ENCODE peak calls at places on chromosome 22, in four cellular contexts. K is fibroblast of lung; E is AG09309; H is CD4-positive, CD25-positive, alpha-beta regulatory T cell. S is an unnamed sample.

GRCh38 chr22:42536166-42536565 is 16.6 kb upstream of the RRP7A start:
- DNase-seq in K (no peak), H (no peak), E (no peak), S (no peak)

GRCh38 chr22:33917744-33918406 is 2.4 kb downstream of the LARGE1 start:
- DNase-seq in K (peak; percentile 27), H (no peak), E (no peak), S (no peak)

GRCh38 chr22:28831140-28832072 is 31.0 kb upstream of the XBP1 start:
- DNase-seq in K (no peak), E (no peak), H (no peak), S (no peak)

GRCh38 chr22:29128891-29129643 is 56.2 kb downstream of the KREMEN1 start:
- DNase-seq in K (peak; percentile 60), H (no peak), E (no peak), S (no peak)

GRCh38 chr22:23514317-23515038 is 65.6 kb downstream of the IGLL1 start:
- DNase-seq in K (no peak), H (no peak), E (no peak), S (no peak)

GRCh38 chr22:50041361-50042065 is 16.6 kb downstream of the TTLL8 start:
- DNase-seq in K (no peak), H (no peak), E (no peak), S (no peak)

GRCh38 chr22:34736081-34736480 is 329.9 kb upstream of the ISX start:
- DNase-seq in K (no peak), H (no peak), E (no peak), S (no peak)

GRCh38 chr22:17772249-17772962 is 1.9 kb downstream of the BID start:
- DNase-seq in H (no peak), E (no peak), K (peak; percentile 44), S (no peak)

GRCh38 chr22:28869736-28870135 is 13.6 kb upstream of the ZNRF3 start:
- DNase-seq in H (no peak), E (no peak), K (no peak), S (no peak)

GRCh38 chr22:44991218-44991617 is 18.6 kb downstream of the PHF21B start:
- DNase-seq in E (no peak), H (no peak), K (no peak), S (no peak)

GRCh38 chr22:44025171-44026065 is 1.3 kb downstream of the PARVB start:
- DNase-seq in H (no peak), K (no peak), E (no peak), S (no peak)

GRCh38 chr22:38844661-38845367 is 986 bp upstream of the NPTXR start:
- DNase-seq in K (peak; percentile 86), H (no peak), E (no peak), S (no peak)

GRCh38 chr22:39175127-39176066 is 22.9 kb upstream of the CBX7 start:
- DNase-seq in K (no peak), H (no peak), E (no peak), S (no peak)

GRCh38 chr22:48895341-48895740 is 932.3 kb downstream of the BRD1 start:
- DNase-seq in E (no peak), H (no peak), K (no peak), S (no peak)

GRCh38 chr22:39356464-39356863 is 6.7 kb downstream of the SYNGR1 start:
- DNase-seq in H (no peak), E (no peak), K (no peak), S (no peak)

GRCh38 chr22:26763633-26764295 is 106.4 kb downstream of the MIAT start:
- DNase-seq in K (peak; percentile 59), E (peak; percentile 11), H (no peak), S (no peak)

GRCh38 chr22:27507066-27507715 is 294.4 kb downstream of the MN1 start:
- DNase-seq in E (no peak), H (no peak), K (peak; percentile 50), S (no peak)

GRCh38 chr22:39097098-39098020 is at the start of gene APOBEC3H:
- DNase-seq in H (no peak), E (no peak), K (peak; percentile 8), S (no peak)

GRCh38 chr22:24588370-24588755 is 4.5 kb downstream of the LRRC75B start:
- DNase-seq in E (no peak), H (no peak), K (peak; percentile 15), S (no peak)

GRCh38 chr22:23970816-23971482 is 3.3 kb downstream of the DDT start:
- DNase-seq in K (no peak), H (no peak), E (no peak), S (no peak)

GRCh38 chr22:39250131-39250530 is 5.3 kb upstream of the PDGFB start:
- DNase-seq in H (no peak), E (no peak), K (no peak), S (no peak)

GRCh38 chr22:43185860-43186261 is 1.1 kb downstream of the TTLL12 start:
- DNase-seq in H (no peak), K (peak; percentile 24), E (no peak), S (no peak)

GRCh38 chr22:25109878-25110595 is 89.6 kb upstream of the CRYBB3 start:
- DNase-seq in K (no peak), H (no peak), E (no peak), S (no peak)

GRCh38 chr22:41620646-41621098 is at the start of gene DESI1:
- DNase-seq in E (no peak), H (no peak), K (peak; percentile 14), S (no peak)

GRCh38 chr22:46193898-46194310 is 43.6 kb downstream of the PPARA start:
- DNase-seq in H (no peak), K (no peak), E (no peak), S (no peak)

GRCh38 chr22:45045219-45045618 is 35.4 kb upstream of the PHF21B start:
- DNase-seq in H (no peak), E (no peak), K (no peak), S (no peak)

GRCh38 chr22:20395897-20396287 is 1.9 kb downstream of the ZNF74 start:
- DNase-seq in K (no peak), H (no peak), E (no peak), S (no peak)

GRCh38 chr22:42022162-42022847 is 23.7 kb downstream of the WBP2NL start:
- DNase-seq in K (no peak), H (no peak), E (no peak), S (no peak)

GRCh38 chr22:36467946-36468345 is 13.5 kb downstream of the TXN2 start:
- DNase-seq in K (peak; percentile 98), E (no peak), H (no peak), S (peak; percentile 65)

GRCh38 chr22:47621253-47621652 is 858.8 kb downstream of the TBC1D22A start:
- DNase-seq in K (no peak), E (no peak), H (no peak), S (no peak)

GRCh38 chr22:43893266-43893665 is 1.5 kb upstream of the PNPLA5 start:
- DNase-seq in E (no peak), H (no peak), K (no peak), S (no peak)

GRCh38 chr22:46068176-46068907 is 82.0 kb upstream of the PPARA start:
- DNase-seq in E (no peak), K (peak; percentile 37), H (no peak), S (no peak)

GRCh38 chr22:38866399-38867123 is 5.5 kb downstream of the CBX6 start:
- DNase-seq in E (no peak), H (no peak), K (no peak), S (no peak)

GRCh38 chr22:36991220-36991619 is 28.0 kb downstream of the TST start:
- DNase-seq in H (no peak), K (no peak), E (no peak), S (no peak)

GRCh38 chr22:40478456-40479125 is 108.2 kb downstream of the SGSM3 start:
- DNase-seq in H (no peak), K (no peak), E (no peak), S (no peak)

GRCh38 chr22:40479887-40480538 is 109.6 kb downstream of the SGSM3 start:
- DNase-seq in H (no peak), K (peak; percentile 29), E (no peak), S (no peak)

GRCh38 chr22:40476341-40476740 is 105.9 kb downstream of the SGSM3 start:
- DNase-seq in E (no peak), H (no peak), K (no peak), S (no peak)

GRCh38 chr22:40479126-40479800 is 108.9 kb downstream of the SGSM3 start:
- DNase-seq in E (no peak), H (no peak), K (no peak), S (no peak)

GRCh38 chr22:40477683-40478348 is 107.4 kb downstream of the SGSM3 start:
- DNase-seq in H (no peak), K (peak; percentile 20), E (no peak), S (no peak)
- H3K4me3 ChIP-seq in H (no peak overlapping the region), K (no peak overlapping the region), E (no peak overlapping the region), S (no peak overlapping the region)

GRCh38 chr22:32475428-32476010 is 908 bp downstream of the FBXO7 start:
- DNase-seq in E (peak; percentile 11), K (peak; percentile 51), H (no peak), S (peak; percentile 15)

GRCh38 chr22:32474635-32475427 is at the start of gene FBXO7:
- DNase-seq in H (peak; percentile 77), K (peak; percentile 92), E (peak; percentile 63), S (peak; percentile 76)

GRCh38 chr22:32477608-32478007 is 3.0 kb downstream of the FBXO7 start:
- DNase-seq in K (no peak), H (no peak), E (no peak), S (no peak)

GRCh38 chr22:32476804-32477203 is 2.2 kb downstream of the FBXO7 start:
- DNase-seq in E (no peak), K (no peak), H (no peak), S (no peak)

GRCh38 chr22:32476286-32476685 is 1.7 kb downstream of the FBXO7 start:
- DNase-seq in H (no peak), E (no peak), K (no peak), S (no peak)
- H3K4me3 ChIP-seq in H (peak overlapping the region; percentile 94), E (peak overlapping the region; percentile 76), K (peak overlapping the region; percentile 89), S (peak overlapping the region; percentile 90)

DNA sequence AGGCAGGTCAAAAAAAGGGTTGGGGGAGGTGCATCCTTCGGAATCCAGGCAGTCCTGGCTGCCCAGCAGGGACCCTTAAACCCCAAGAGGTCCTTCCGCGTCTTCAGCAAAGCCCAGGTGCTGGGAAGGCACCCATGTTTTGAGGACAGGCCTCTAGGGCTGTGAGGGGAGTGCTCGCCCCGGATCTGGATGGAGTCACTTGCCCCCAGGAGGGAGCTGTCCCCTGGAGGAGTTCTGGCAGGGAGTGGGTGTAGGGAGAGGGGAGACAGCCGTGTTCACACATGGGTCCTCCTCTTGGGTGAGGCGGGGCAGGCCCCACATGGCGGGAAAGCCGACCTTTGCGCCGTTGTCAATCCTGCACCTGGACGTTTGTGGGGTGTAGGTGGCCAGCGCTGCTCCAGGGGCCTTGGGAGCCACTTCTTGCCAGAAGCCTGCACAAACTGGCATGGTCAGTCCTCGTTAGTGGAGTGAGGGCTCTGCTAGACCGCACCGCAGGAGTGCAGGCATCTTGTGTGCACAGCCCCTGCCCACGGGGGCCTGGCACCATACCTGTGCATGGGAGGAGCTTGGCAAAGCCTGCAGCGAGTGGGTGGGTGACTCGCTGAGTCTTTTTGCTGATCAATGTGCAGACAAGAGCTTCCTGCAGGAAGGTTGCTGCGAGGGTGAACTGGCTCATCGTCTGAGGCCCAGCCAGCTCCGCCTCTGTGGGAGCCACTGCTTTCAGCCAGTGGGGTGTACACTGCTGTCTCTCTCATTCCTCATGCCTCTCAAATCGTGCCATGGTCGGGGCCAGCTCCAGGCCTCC is 16.0 kb downstream of the PPIL2 start:
- DNase-seq in H (no peak), K (no peak), E (no peak), S (no peak)
- H3K4me3 ChIP-seq in H (no peak overlapping the region), K (no peak overlapping the region), E (no peak overlapping the region), S (no peak overlapping the region)

DNA sequence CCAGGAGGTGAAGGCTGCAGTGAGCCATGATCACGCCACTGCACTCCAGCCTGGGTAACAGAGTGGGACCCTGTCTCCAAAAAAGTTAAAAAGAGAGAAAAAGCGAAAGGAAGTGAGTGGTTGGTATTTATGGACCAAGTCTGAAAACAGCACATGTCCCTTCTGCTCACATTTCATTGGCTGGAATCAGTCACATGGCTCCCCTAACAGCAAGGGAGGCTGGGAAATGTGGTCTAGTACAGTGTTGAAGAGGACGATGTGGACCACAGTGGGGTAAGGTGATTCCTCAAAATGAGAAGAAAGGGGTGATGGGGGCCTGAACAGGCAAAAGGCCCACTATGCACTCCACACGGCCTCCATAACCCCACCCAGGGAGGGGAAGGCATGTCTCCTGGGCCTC is 32.5 kb upstream of the SMTN start:
- DNase-seq in H (no peak), E (no peak), K (no peak), S (no peak)
- H3K4me3 ChIP-seq in H (no peak overlapping the region), E (no peak overlapping the region), K (no peak overlapping the region), S (no peak overlapping the region)

S was measured in Jurkat, Clone E6-1.